ENCODE peak calls at places on chromosomes 12 and 14, in five cellular contexts. V, J, S, O and Y are unnamed samples.

GRCh38 chr12:55931780-55932545 is 1.0 kb downstream of the DGKA start:
- DNase-seq in V (peak; percentile 78), O (no peak), J (peak; percentile 21), S (no peak), Y (no peak)

GRCh38 chr12:77089701-77090220 is 24.4 kb upstream of the E2F7 start:
- DNase-seq in J (no peak), O (no peak), S (no peak), V (no peak), Y (no peak)

GRCh38 chr12:14256139-14256538 is 109.3 kb upstream of the ATF7IP start:
- DNase-seq in J (peak; percentile 36), S (no peak), O (no peak), V (no peak), Y (peak; percentile 84)

GRCh38 chr12:27394676-27395075 is 51.9 kb upstream of the SMCO2 start:
- DNase-seq in J (no peak), V (no peak), S (no peak), O (no peak), Y (no peak)

GRCh38 chr12:47984331-47984801 is 19.9 kb downstream of the COL2A1 start:
- DNase-seq in J (no peak), V (no peak), O (no peak), S (no peak), Y (no peak)

GRCh38 chr12:51592034-51592705 is 1.1 kb downstream of the SCN8A start:
- DNase-seq in O (peak; percentile 33), J (no peak), S (no peak), V (peak; percentile 23), Y (no peak)

GRCh38 chr12:22321018-22321605 is 13.4 kb downstream of the ST8SIA1 start:
- DNase-seq in J (no peak), O (no peak), V (no peak), S (no peak), Y (no peak)

GRCh38 chr14:26841920-26842741 is 244.3 kb upstream of the NOVA1 start:
- DNase-seq in S (no peak), J (no peak), V (no peak), O (peak; percentile 0), Y (no peak)

GRCh38 chr14:43438056-43438455 is 1069.0 kb downstream of the FSCB start:
- DNase-seq in O (no peak), S (no peak), V (no peak), J (no peak), Y (no peak)

GRCh38 chr12:98422809-98423208 is 92.6 kb upstream of the TMPO start:
- DNase-seq in V (peak; percentile 55), J (no peak), S (no peak), O (no peak), Y (no peak)

GRCh38 chr12:92041742-92042141 is 103.9 kb downstream of the BTG1 start:
- DNase-seq in S (no peak), J (no peak), V (no peak), O (no peak), Y (peak; percentile 63)

GRCh38 chr14:33611405-33612183 is 339.3 kb downstream of the EGLN3 start:
- DNase-seq in V (no peak), J (no peak), S (no peak), O (no peak), Y (no peak)

GRCh38 chr12:121089031-121089812 is 43.5 kb upstream of the P2RX7 start:
- DNase-seq in V (no peak), J (no peak), O (no peak), S (no peak), Y (no peak)

GRCh38 chr12:115004469-115005146 is 320.6 kb upstream of the TBX3 start:
- DNase-seq in S (no peak), V (no peak), O (no peak), J (no peak), Y (no peak)

GRCh38 chr14:100899841-100900771 is 3.4 kb downstream of the RTL1 start:
- DNase-seq in V (peak; percentile 77), O (no peak), S (no peak), J (no peak), Y (no peak)

GRCh38 chr12:120078868-120079267 is 37.7 kb downstream of the RAB35 start:
- DNase-seq in S (no peak), O (no peak), V (no peak), J (no peak), Y (peak; percentile 92)

GRCh38 chr12:95637471-95638155 is 86.3 kb upstream of the USP44 start:
- DNase-seq in J (no peak), O (peak; percentile 96), V (no peak), S (no peak), Y (no peak)

GRCh38 chr14:63088865-63089264 is 43.6 kb upstream of the KCNH5 start:
- DNase-seq in V (no peak), O (no peak), J (no peak), S (no peak), Y (no peak)

GRCh38 chr12:4221157-4221556 is 52.4 kb upstream of the CCND2 start:
- DNase-seq in S (no peak), O (no peak), V (no peak), J (no peak), Y (no peak)

DNA sequence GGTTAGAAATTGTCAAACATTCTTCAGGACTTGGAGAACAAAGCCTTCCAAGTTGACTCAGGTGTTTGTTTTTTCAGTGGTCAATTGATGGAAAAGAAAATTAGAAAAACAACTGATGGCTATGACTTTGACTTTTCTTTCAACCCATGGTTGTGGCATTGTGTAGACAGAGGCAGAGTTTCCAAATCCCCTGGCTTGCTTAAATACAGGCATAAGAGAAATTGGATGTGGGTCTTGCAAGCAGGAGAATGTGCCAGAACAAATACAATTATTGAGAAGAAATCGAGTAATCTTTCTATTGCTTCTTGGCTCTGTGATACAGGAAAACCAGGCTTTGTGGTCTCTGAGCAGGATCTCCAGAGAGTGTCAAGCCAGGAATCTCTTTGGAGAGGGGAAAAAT is 40.9 kb upstream of the FRMD6 start:
- DNase-seq in V (no peak), O (no peak), J (no peak), S (no peak), Y (no peak)
- H3K4me3 ChIP-seq in V (no peak overlapping the region), O (no peak overlapping the region), J (no peak overlapping the region), S (no peak overlapping the region), Y (no peak overlapping the region)

GRCh38 chr14:20720741-20721140 is 24.9 kb upstream of the EDDM3A start:
- DNase-seq in J (no peak), O (no peak), V (no peak), S (no peak), Y (no peak)

GRCh38 chr14:20719777-20720176 is 25.9 kb upstream of the EDDM3A start:
- DNase-seq in O (no peak), S (no peak), V (no peak), J (no peak), Y (no peak)

GRCh38 chr14:20722016-20722415 is 23.7 kb upstream of the EDDM3A start:
- DNase-seq in O (no peak), V (no peak), J (no peak), S (no peak), Y (no peak)

GRCh38 chr14:20723458-20723857 is 22.2 kb upstream of the EDDM3A start:
- DNase-seq in S (no peak), O (no peak), V (no peak), J (no peak), Y (no peak)
- H3K4me3 ChIP-seq in S (no peak overlapping the region), O (no peak overlapping the region), V (no peak overlapping the region), J (no peak overlapping the region), Y (no peak overlapping the region)

DNA sequence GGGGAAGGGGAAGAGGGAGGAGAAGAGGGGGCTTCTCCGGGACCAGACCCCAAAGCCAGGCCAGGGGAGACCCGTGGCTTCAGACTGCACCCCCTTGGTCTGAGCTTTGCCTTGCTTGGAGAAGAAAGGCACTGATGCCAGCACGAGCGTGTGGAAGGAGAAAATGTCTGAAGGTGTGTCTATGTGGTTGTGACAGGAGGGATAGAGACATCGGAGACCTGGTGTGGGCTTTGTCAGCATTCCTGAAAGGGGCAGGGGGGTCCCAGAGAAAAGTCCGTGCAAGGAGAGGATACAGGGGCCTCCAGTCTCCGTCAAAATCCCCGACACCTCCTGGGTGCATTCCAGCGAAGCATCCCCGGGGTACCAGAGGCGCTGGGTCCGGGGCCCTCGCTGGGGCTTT is 139.0 kb upstream of the LHX5 start:
- DNase-seq in S (no peak), V (peak; percentile 63), J (no peak), O (no peak), Y (no peak)
- H3K4me3 ChIP-seq in S (no peak overlapping the region), V (peak overlapping the region; percentile 47), J (no peak overlapping the region), O (no peak overlapping the region), Y (no peak overlapping the region)

DNA sequence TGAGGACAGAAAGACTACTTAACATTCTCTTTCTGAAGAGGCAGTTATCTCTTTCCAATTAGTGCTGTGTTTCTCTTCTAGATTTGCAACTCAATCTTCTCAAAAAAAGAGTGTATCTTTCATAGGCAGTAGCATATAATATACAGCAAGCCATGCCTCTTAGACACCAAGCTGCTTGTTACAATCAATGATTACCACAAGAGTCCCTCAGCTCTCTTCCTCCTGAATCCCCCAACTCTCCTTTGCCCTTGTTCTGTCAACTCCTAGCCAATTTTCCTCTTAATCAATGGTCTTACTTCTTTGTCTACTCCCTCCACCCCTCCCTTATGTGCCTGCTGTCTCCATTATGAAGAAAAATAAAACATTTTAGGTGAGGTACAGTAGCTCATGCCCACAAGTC is 2.6 kb downstream of the TMTC1 start:
- DNase-seq in O (no peak), S (no peak), V (no peak), J (no peak), Y (no peak)
- H3K4me3 ChIP-seq in O (peak overlapping the region; percentile 88), S (no peak overlapping the region), V (peak overlapping the region; percentile 82), J (no peak overlapping the region), Y (no peak overlapping the region)

GRCh38 chr14:44528180-44528579 is 21.1 kb upstream of the FSCB start:
- DNase-seq in V (no peak), S (no peak), O (no peak), J (no peak), Y (no peak)
- H3K4me3 ChIP-seq in V (no peak overlapping the region), S (no peak overlapping the region), O (no peak overlapping the region), J (no peak overlapping the region), Y (no peak overlapping the region)